ENCODE peak calls at places on chromosome 6, in eight cellular contexts. W, N, Q, Y, P, C, Z and A are unnamed samples.

GRCh38 chr6:144336900-144337299 is 51.8 kb downstream of the UTRN start:
- DNase-seq in P (no peak), Q (no peak), C (no peak), Z (no peak), N (no peak), Y (no peak), W (no peak), A (no peak)

GRCh38 chr6:97919631-97920030 is 636.6 kb upstream of the MMS22L start:
- DNase-seq in P (no peak), N (peak), Y (peak), W (no peak), Q (no peak), C (no peak), Z (no peak), A (no peak)

GRCh38 chr6:163170294-163170883 is 244.1 kb upstream of the QKI start:
- DNase-seq in Y (no peak), Z (peak), N (peak), C (no peak), P (no peak), W (no peak), Q (peak), A (peak)

GRCh38 chr6:52550014-52550575 is 26.8 kb downstream of the TRAM2 start:
- DNase-seq in P (no peak), Q (no peak), W (no peak), Z (no peak), Y (no peak), N (no peak), C (no peak), A (no peak)

GRCh38 chr6:64932486-64932885 is 774.5 kb downstream of the EYS start:
- DNase-seq in W (no peak), P (no peak), N (peak), C (no peak), Z (no peak), Q (no peak), Y (no peak), A (no peak)

GRCh38 chr6:38350220-38350619 is 289.5 kb downstream of the BTBD9 start:
- DNase-seq in Z (no peak), W (no peak), N (no peak), Q (no peak), C (no peak), Y (no peak), P (no peak), A (no peak)

GRCh38 chr6:19668710-19669109 is 168.5 kb upstream of the ID4 start:
- DNase-seq in C (no peak), Z (no peak), N (peak), P (no peak), Q (no peak), W (no peak), Y (no peak), A (no peak)

GRCh38 chr6:15901141-15902115 is 227.5 kb upstream of the MYLIP start:
- DNase-seq in C (no peak), N (peak), Y (no peak), P (no peak), Q (peak), W (no peak), Z (no peak), A (peak)

GRCh38 chr6:127972815-127973214 is 72.0 kb upstream of the THEMIS start:
- DNase-seq in Q (no peak), P (no peak), Y (no peak), N (no peak), C (no peak), Z (peak), W (no peak), A (no peak)

GRCh38 chr6:157880534-157880933 is 57.5 kb downstream of the SNX9 start:
- DNase-seq in C (no peak), Q (no peak), Z (no peak), P (no peak), N (no peak), Y (no peak), W (peak), A (no peak)

GRCh38 chr6:13250703-13251102 is 77.6 kb downstream of the TBC1D7 start:
- DNase-seq in Y (no peak), W (no peak), N (no peak), Z (no peak), P (no peak), Q (no peak), C (no peak), A (no peak)

GRCh38 chr6:83226517-83226916 is 33.4 kb downstream of the RWDD2A start:
- DNase-seq in C (no peak), W (no peak), Y (no peak), Q (no peak), N (no peak), Z (no peak), P (no peak), A (no peak)

GRCh38 chr6:159572344-159573120 is 120.5 kb downstream of the SOD2 start:
- DNase-seq in W (no peak), Y (no peak), N (no peak), C (no peak), Q (no peak), Z (no peak), P (no peak), A (no peak)

GRCh38 chr6:44072452-44072958 is 54.7 kb downstream of the MRPL14 start:
- DNase-seq in P (no peak), Q (no peak), W (no peak), Y (no peak), Z (no peak), N (no peak), C (no peak), A (no peak)

GRCh38 chr6:45710304-45710821 is 305.3 kb downstream of the CLIC5 start:
- DNase-seq in P (no peak), W (no peak), Z (peak), Q (no peak), Y (no peak), N (peak), C (no peak), A (peak)

GRCh38 chr6:158290040-158290439 is 22.2 kb upstream of the TULP4 start:
- DNase-seq in Q (peak), Z (no peak), Y (no peak), W (no peak), C (no peak), P (no peak), N (no peak), A (no peak)

GRCh38 chr6:119348308-119349040 is 1.1 kb downstream of the MAN1A1 start:
- DNase-seq in Y (peak), C (peak), Z (peak), W (no peak), Q (peak), N (no peak), P (peak), A (peak)

GRCh38 chr6:154228521-154228905 is 128.1 kb downstream of the IPCEF1 start:
- DNase-seq in W (no peak), C (no peak), P (no peak), N (no peak), Y (no peak), Q (no peak), Z (no peak), A (no peak)

GRCh38 chr6:83511901-83512681 is at the start of gene PRSS35:
- DNase-seq in Z (no peak), Y (peak), C (no peak), W (no peak), N (peak), Q (peak), P (peak), A (peak)

GRCh38 chr6:42281016-42281533 is 63.4 kb upstream of the MRPS10 start:
- DNase-seq in W (no peak), N (no peak), Z (peak), Q (no peak), P (no peak), C (no peak), Y (no peak), A (no peak)

GRCh38 chr6:165204807-165205545 is 104.4 kb downstream of the C6orf118 start:
- DNase-seq in Z (no peak), N (no peak), C (no peak), Q (no peak), Y (no peak), W (no peak), P (no peak), A (no peak)

GRCh38 chr6:110039996-110040383 is 61.9 kb downstream of the GPR6 start:
- DNase-seq in Y (peak), W (no peak), C (peak), Z (peak), P (peak), Q (peak), N (peak), A (peak)

GRCh38 chr6:108945686-108946158 is 97.5 kb downstream of the ARMC2 start:
- DNase-seq in Z (no peak), C (no peak), N (peak), Y (peak), Q (no peak), P (peak), W (peak), A (no peak)

GRCh38 chr6:127547909-127548649 is 28.9 kb upstream of the C6orf58 start:
- DNase-seq in N (peak), C (no peak), P (no peak), W (peak), Z (no peak), Y (peak), Q (no peak), A (no peak)

GRCh38 chr6:119310486-119311036 is 39.0 kb downstream of the MAN1A1 start:
- DNase-seq in Y (no peak), P (no peak), N (peak), Z (no peak), C (no peak), Q (no peak), W (peak), A (no peak)

GRCh38 chr6:160301341-160301740 is 42.7 kb upstream of the SLC22A2 start:
- DNase-seq in W (no peak), Q (no peak), P (no peak), Z (no peak), C (no peak), N (no peak), Y (no peak), A (no peak)